ENCODE peak calls at places on chromosome 15, in six cellular contexts. U is HepG2, S is SK-N-SH, D is GM12878, F is K562, B is HL-60. C is an unnamed sample.

GRCh38 chr15:40755821-40756220 is 767 bp upstream of the RMDN3 start:
- DNase-seq in U (no peak), S (no peak), D (no peak), F (no peak), B (no peak), C (no peak)

GRCh38 chr15:48384616-48385015 is 53.4 kb downstream of the DUT start:
- DNase-seq in U (no peak), S (no peak), D (no peak), F (no peak), B (no peak), C (no peak)

GRCh38 chr15:66452971-66453580 is 44.5 kb downstream of the SNAPC5 start:
- DNase-seq in U (peak), S (no peak), D (no peak), F (no peak), B (peak), C (no peak)

GRCh38 chr15:92714071-92714456 is 58.5 kb upstream of the FAM174B start:
- DNase-seq in U (no peak), S (peak), D (no peak), F (no peak), B (no peak), C (no peak)

GRCh38 chr15:55588818-55589122 is 625 bp upstream of the PYGO1 start:
- DNase-seq in U (no peak), S (no peak), D (no peak), F (no peak), B (no peak), C (no peak)

GRCh38 chr15:45157056-45157455 is 27.3 kb downstream of the DUOX1 start:
- DNase-seq in U (no peak), S (no peak), D (no peak), F (no peak), B (no peak), C (no peak)

GRCh38 chr15:98160236-98160635 is 199.7 kb downstream of the ARRDC4 start:
- DNase-seq in U (no peak), S (no peak), D (no peak), F (no peak), B (no peak), C (no peak)

GRCh38 chr15:41161336-41161735 is 45.3 kb upstream of the INO80 start:
- DNase-seq in U (no peak), S (no peak), D (no peak), F (no peak), B (no peak), C (no peak)

GRCh38 chr15:45391746-45392711 is 13.7 kb upstream of the GATM start:
- DNase-seq in U (no peak), S (no peak), D (peak), F (no peak), B (no peak), C (no peak)

GRCh38 chr15:77031376-77032050 is 36.6 kb downstream of the PSTPIP1 start:
- DNase-seq in U (peak), S (peak), D (no peak), F (no peak), B (no peak), C (no peak)

GRCh38 chr15:38994310-38994709 is 429.7 kb upstream of the RASGRP1 start:
- DNase-seq in U (peak), S (no peak), D (no peak), F (no peak), B (no peak), C (no peak)

GRCh38 chr15:66038387-66039116 is 169.3 kb downstream of the RAB11A start:
- DNase-seq in U (no peak), S (no peak), D (no peak), F (no peak), B (no peak), C (no peak)

GRCh38 chr15:96180062-96180745 is 150.3 kb upstream of the NR2F2 start:
- DNase-seq in U (no peak), S (no peak), D (no peak), F (no peak), B (no peak), C (no peak)

GRCh38 chr15:90839187-90840071 is 29.0 kb upstream of the FURIN start:
- DNase-seq in U (peak), S (no peak), D (no peak), F (no peak), B (peak), C (peak)

GRCh38 chr15:66730168-66731014 is 28.4 kb downstream of the SMAD6 start:
- DNase-seq in U (no peak), S (no peak), D (no peak), F (no peak), B (no peak), C (no peak)

GRCh38 chr15:89954541-89954940 is 41.8 kb upstream of the ARPIN start:
- DNase-seq in U (no peak), S (no peak), D (no peak), F (no peak), B (no peak), C (no peak)

GRCh38 chr15:45642203-45642932 is 7.5 kb downstream of the SQOR start:
- DNase-seq in U (no peak), S (no peak), D (no peak), F (no peak), B (no peak), C (no peak)

GRCh38 chr15:59819047-59819446 is 129.9 kb upstream of the BNIP2 start:
- DNase-seq in U (no peak), S (no peak), D (no peak), F (no peak), B (no peak), C (no peak)

GRCh38 chr15:25701716-25702465 is 161.2 kb downstream of the ATP10A start:
- DNase-seq in U (no peak), S (no peak), D (no peak), F (no peak), B (no peak), C (no peak)

GRCh38 chr15:64934023-64934422 is 22.3 kb downstream of the ANKDD1A start:
- DNase-seq in U (no peak), S (no peak), D (no peak), F (no peak), B (no peak), C (no peak)

GRCh38 chr15:39462691-39463090 is 118.2 kb upstream of the THBS1 start:
- DNase-seq in U (no peak), S (no peak), D (no peak), F (no peak), B (no peak), C (no peak)

GRCh38 chr15:65914981-65915925 is 46.0 kb downstream of the RAB11A start:
- DNase-seq in U (no peak), S (no peak), D (no peak), F (no peak), B (no peak), C (no peak)

GRCh38 chr15:90743407-90743806 is 26.3 kb downstream of the BLM start:
- DNase-seq in U (no peak), S (no peak), D (no peak), F (no peak), B (no peak), C (no peak)

GRCh38 chr15:24772709-24773373 is 97.3 kb downstream of the NPAP1 start:
- DNase-seq in U (peak), S (peak), D (no peak), F (peak), B (peak), C (peak)

GRCh38 chr15:56917652-56918045 is 795 bp upstream of the TCF12 start:
- DNase-seq in U (no peak), S (no peak), D (no peak), F (no peak), B (no peak), C (no peak)

GRCh38 chr15:73034213-73034612 is 18.1 kb upstream of the NEO1 start:
- DNase-seq in U (no peak), S (no peak), D (no peak), F (no peak), B (no peak), C (no peak)

GRCh38 chr15:38455096-38455495 is 1.2 kb downstream of the FAM98B start:
- DNase-seq in U (no peak), S (no peak), D (no peak), F (no peak), B (no peak), C (no peak)

DNA sequence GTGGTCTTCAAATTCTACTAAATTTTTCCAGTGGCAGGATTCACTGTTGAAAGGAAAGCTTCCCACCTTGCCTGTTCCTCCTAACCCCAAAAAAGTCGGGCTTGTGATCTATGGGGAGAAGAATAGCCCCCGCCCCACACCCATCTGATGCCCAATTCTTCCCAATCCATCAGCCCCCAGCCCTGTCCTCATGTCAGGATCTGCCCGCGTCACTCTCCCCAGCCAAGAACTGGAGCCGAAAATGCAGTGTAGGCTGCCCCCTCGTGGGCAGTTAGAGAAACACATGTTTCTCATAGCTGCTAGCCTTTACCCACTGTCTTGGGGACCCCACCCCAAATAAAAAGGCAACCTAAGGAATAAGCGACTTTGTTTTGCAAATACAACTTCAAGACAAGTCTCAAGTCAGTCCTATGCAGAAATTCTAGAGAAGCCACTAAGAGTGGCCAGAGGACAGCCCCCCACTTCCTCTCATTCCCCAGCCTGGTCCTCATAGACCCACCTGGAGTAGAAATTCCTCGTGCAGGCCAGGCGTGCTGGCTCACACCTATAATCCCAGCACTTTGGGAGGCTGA is 13.0 kb upstream of the CSK start:
- DNase-seq in U (peak), S (peak), D (no peak), F (peak), B (no peak), C (no peak)
- TF ChIP-seq GABPA in U (no peak), S (no peak), D (no peak), F (no peak), B (no peak), C (no peak)

GRCh38 chr15:70748281-70748747 is 15.0 kb downstream of the UACA start:
- DNase-seq in U (no peak), S (peak), D (no peak), F (no peak), B (no peak), C (no peak)
- TF ChIP-seq GABPA in U (no peak), S (no peak), D (no peak), F (no peak), B (no peak), C (no peak)

DNA sequence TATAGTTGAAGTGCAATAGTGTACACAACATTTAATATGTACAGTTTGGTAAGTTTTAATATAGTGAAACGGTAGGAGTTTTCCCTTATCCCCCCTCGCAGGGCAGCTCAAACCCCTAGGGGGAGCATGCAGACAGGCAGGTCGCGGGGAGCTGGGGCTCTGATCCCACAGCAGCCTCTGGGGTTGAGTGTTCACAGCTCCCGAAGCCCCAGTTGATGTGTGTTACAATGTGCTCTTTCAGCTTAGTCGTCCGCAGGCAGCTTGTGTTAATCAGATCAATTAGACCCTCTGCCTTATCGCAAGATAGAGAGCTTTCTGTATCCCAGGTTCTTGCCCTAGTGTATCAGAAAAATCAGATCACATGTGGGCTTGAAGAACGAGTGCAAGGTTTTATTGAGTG is 143.1 kb upstream of the CHRNA7 start:
- DNase-seq in U (no peak), S (peak), D (no peak), F (no peak), B (no peak), C (no peak)
- TF ChIP-seq GABPA in U (no peak), S (no peak), D (no peak), F (no peak), B (no peak), C (no peak)

GRCh38 chr15:67783303-67783702 is 42.0 kb upstream of the SKOR1 start:
- DNase-seq in U (no peak), S (no peak), D (peak), F (no peak), B (peak), C (no peak)

GRCh38 chr15:67785431-67785830 is 39.9 kb upstream of the SKOR1 start:
- DNase-seq in U (no peak), S (no peak), D (no peak), F (no peak), B (no peak), C (no peak)

GRCh38 chr15:67786646-67787045 is 38.7 kb upstream of the SKOR1 start:
- DNase-seq in U (no peak), S (no peak), D (no peak), F (no peak), B (no peak), C (no peak)

GRCh38 chr15:67784057-67784781 is 41.1 kb upstream of the SKOR1 start:
- DNase-seq in U (no peak), S (no peak), D (peak), F (no peak), B (peak), C (no peak)

GRCh38 chr15:67784856-67785430 is 40.4 kb upstream of the SKOR1 start:
- DNase-seq in U (no peak), S (no peak), D (no peak), F (no peak), B (no peak), C (no peak)
- TF ChIP-seq GABPA in U (no peak), S (no peak), D (no peak), F (no peak), B (no peak), C (no peak)

GRCh38 chr15:99477745-99478525 is 87.8 kb upstream of the MEF2A start:
- DNase-seq in U (no peak), S (no peak), D (no peak), F (no peak), B (peak), C (no peak)

GRCh38 chr15:99482993-99483392 is 82.8 kb upstream of the MEF2A start:
- DNase-seq in U (no peak), S (no peak), D (no peak), F (no peak), B (no peak), C (no peak)

GRCh38 chr15:99481831-99482230 is 84.0 kb upstream of the MEF2A start:
- DNase-seq in U (no peak), S (no peak), D (no peak), F (no peak), B (no peak), C (no peak)

GRCh38 chr15:99481406-99481805 is 84.4 kb upstream of the MEF2A start:
- DNase-seq in U (no peak), S (no peak), D (no peak), F (no peak), B (no peak), C (no peak)

DNA sequence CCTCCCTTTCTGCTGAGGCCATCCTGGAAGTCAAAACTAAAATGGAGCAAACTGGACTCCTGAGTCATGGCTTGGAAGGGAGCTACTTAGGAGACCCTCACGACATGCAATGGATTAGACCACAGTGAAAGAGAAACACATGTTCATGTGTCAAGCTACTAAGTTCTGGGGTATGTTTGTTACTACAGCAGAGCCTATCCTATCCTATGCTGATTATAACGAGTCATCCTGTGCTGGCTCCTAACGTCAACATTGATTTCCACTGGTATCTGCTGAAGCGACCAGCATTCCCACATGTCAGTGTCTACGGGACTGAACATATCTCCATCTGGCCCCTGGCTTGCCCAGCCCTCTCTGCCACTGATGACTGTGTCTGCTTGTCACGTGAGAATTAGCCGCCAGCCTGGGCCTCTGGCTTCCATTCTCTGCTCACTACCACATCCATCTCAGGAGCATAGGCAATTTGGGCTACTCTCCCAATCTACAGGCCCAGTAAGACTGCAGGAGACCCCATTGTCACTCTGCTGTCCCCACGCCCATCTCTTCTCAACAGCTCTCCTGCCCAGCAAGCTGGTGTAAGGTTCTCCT is 85.5 kb upstream of the MEF2A start:
- DNase-seq in U (no peak), S (no peak), D (no peak), F (no peak), B (no peak), C (no peak)
- TF ChIP-seq GABPA in U (no peak), S (no peak), D (no peak), F (no peak), B (no peak), C (no peak)

DNA sequence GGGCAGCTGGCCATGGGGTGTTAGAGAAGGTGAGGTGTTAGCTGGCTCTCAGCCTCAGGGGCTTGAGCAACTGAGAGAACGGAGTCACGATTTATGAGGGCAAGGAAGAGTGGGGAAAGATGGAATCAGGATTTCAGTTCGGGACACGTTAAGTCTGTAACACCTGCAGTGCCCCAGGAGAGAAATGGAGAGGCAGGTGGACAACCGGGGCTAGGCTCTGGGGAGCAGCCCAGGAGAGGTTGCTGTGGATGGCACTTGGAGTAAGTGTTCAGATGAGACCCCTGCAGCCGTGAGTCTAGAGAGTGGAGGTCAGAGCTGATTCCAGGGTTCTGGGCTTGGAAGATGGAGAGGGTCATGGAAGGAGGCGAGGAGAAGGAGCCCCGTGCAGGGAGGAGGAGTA is 237.9 kb downstream of the OCA2 start:
- DNase-seq in U (no peak), S (no peak), D (no peak), F (no peak), B (no peak), C (no peak)
- TF ChIP-seq GABPA in U (no peak), S (no peak), D (no peak), F (no peak), B (no peak), C (no peak)

GRCh38 chr15:50820808-50821382 is 55.4 kb upstream of the SPPL2A start:
- DNase-seq in U (no peak), S (no peak), D (no peak), F (no peak), B (no peak), C (no peak)
- TF ChIP-seq GABPA in U (no peak), S (no peak), D (no peak), F (no peak), B (no peak), C (no peak)

GRCh38 chr15:28873006-28873405 is 12.8 kb upstream of the APBA2 start:
- DNase-seq in U (no peak), S (no peak), D (no peak), F (no peak), B (no peak), C (no peak)

GRCh38 chr15:28871168-28871567 is 14.6 kb upstream of the APBA2 start:
- DNase-seq in U (no peak), S (no peak), D (no peak), F (no peak), B (no peak), C (no peak)

GRCh38 chr15:28876131-28876844 is 9.5 kb upstream of the APBA2 start:
- DNase-seq in U (no peak), S (no peak), D (no peak), F (no peak), B (no peak), C (peak)

GRCh38 chr15:28875461-28875965 is 10.3 kb upstream of the APBA2 start:
- DNase-seq in U (no peak), S (no peak), D (no peak), F (no peak), B (no peak), C (no peak)

DNA sequence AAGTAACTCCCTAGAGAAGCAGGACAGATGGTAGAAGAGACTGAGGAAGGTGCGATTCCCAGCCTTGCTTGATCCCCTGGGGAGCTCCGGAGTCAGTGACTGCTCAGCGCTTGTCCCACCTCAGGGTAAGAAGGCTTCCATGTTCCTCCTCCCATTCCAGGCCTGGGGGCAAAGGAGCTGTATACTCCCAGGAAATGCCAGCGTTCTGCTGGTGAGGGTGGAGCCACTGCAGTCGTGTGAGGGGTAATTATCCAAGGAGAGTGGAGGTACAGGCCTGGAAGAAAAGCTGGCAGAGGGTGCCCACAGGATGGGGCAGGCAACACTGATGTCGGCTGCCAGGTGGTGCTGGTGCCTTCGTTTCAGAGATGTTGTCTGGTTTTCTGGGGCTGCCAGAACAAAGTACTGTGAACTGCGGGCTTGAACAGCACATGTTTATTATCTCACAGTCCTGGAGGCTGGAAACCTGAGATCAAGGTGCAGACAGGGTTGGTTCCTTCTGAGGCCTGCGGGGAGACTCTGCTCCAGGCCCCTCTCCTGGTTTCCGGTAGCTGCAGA is 12.1 kb upstream of the APBA2 start:
- DNase-seq in U (no peak), S (peak), D (no peak), F (no peak), B (no peak), C (no peak)
- TF ChIP-seq GABPA in U (no peak), S (no peak), D (no peak), F (no peak), B (no peak), C (no peak)

GRCh38 chr15:78616506-78616905 is 4.3 kb downstream of the CHRNA3 start:
- DNase-seq in U (no peak), S (no peak), D (no peak), F (no peak), B (no peak), C (no peak)
- TF ChIP-seq GABPA in U (no peak), S (no peak), D (no peak), F (no peak), B (no peak), C (no peak)

C was measured in H1.